ENCODE peak calls at places on chromosome 7, in six cellular contexts. One of them, this sample, is unnamed.

GRCh38 chr7:20170626-20171025 is 46.6 kb downstream of the MACC1 start:
- DNase-seq in H1: no peak
- DNase-seq in GM12878: no peak
- DNase-seq in GM12891: no peak
- DNase-seq in HepG2: no peak
- DNase-seq in K562: no peak
- DNase-seq in this sample: no peak

GRCh38 chr7:156001496-156002260 is 189.4 kb upstream of the SHH start:
- DNase-seq in H1: no peak
- DNase-seq in GM12878: no peak
- DNase-seq in GM12891: no peak
- DNase-seq in HepG2: no peak
- DNase-seq in K562: no peak
- DNase-seq in this sample: no peak

GRCh38 chr7:143954163-143954894 is at the start of gene OR2F1:
- DNase-seq in H1: no peak
- DNase-seq in GM12878: no peak
- DNase-seq in GM12891: no peak
- DNase-seq in HepG2: no peak
- DNase-seq in K562: no peak
- DNase-seq in this sample: no peak

GRCh38 chr7:73894851-73895441 is 34.0 kb downstream of the TMEM270 start:
- DNase-seq in H1: no peak
- DNase-seq in GM12878: no peak
- DNase-seq in GM12891: no peak
- DNase-seq in HepG2: no peak
- DNase-seq in K562: no peak
- DNase-seq in this sample: no peak

GRCh38 chr7:100642534-100642907 is 1.2 kb upstream of the TFR2 start:
- DNase-seq in H1: peak; percentile 88
- DNase-seq in GM12878: no peak
- DNase-seq in GM12891: peak; percentile 80
- DNase-seq in HepG2: peak; percentile 38
- DNase-seq in K562: peak; percentile 92
- DNase-seq in this sample: peak; percentile 86

GRCh38 chr7:140214075-140214684 is 37.4 kb upstream of the KDM7A start:
- DNase-seq in H1: no peak
- DNase-seq in GM12878: peak; percentile 43
- DNase-seq in GM12891: no peak
- DNase-seq in HepG2: peak; percentile 42
- DNase-seq in K562: no peak
- DNase-seq in this sample: no peak

GRCh38 chr7:124152859-124153692 is 120.2 kb upstream of the TMEM229A start:
- DNase-seq in H1: no peak
- DNase-seq in GM12878: no peak
- DNase-seq in GM12891: no peak
- DNase-seq in HepG2: peak; percentile 27
- DNase-seq in K562: peak; percentile 9
- DNase-seq in this sample: no peak

GRCh38 chr7:116327751-116328150 is 117.4 kb downstream of the TES start:
- DNase-seq in H1: no peak
- DNase-seq in GM12878: no peak
- DNase-seq in GM12891: no peak
- DNase-seq in HepG2: no peak
- DNase-seq in K562: peak; percentile 13
- DNase-seq in this sample: no peak

GRCh38 chr7:29207023-29207422 is 12.4 kb downstream of the CHN2 start:
- DNase-seq in H1: no peak
- DNase-seq in GM12878: no peak
- DNase-seq in GM12891: no peak
- DNase-seq in HepG2: no peak
- DNase-seq in K562: no peak
- DNase-seq in this sample: no peak

GRCh38 chr7:28708458-28708951 is 249.6 kb downstream of the TRIL start:
- DNase-seq in H1: no peak
- DNase-seq in GM12878: no peak
- DNase-seq in GM12891: no peak
- DNase-seq in HepG2: no peak
- DNase-seq in K562: no peak
- DNase-seq in this sample: no peak

GRCh38 chr7:130151591-130152269 is 53.5 kb downstream of the TMEM209 start:
- DNase-seq in H1: no peak
- DNase-seq in GM12878: no peak
- DNase-seq in GM12891: no peak
- DNase-seq in HepG2: no peak
- DNase-seq in K562: no peak
- DNase-seq in this sample: no peak

GRCh38 chr7:25675789-25676474 is 447.6 kb upstream of the NPVF start:
- DNase-seq in H1: no peak
- DNase-seq in GM12878: no peak
- DNase-seq in GM12891: no peak
- DNase-seq in HepG2: no peak
- DNase-seq in K562: no peak
- DNase-seq in this sample: no peak

GRCh38 chr7:98135984-98136383 is 29.3 kb downstream of the LMTK2 start:
- DNase-seq in H1: no peak
- DNase-seq in GM12878: no peak
- DNase-seq in GM12891: no peak
- DNase-seq in HepG2: no peak
- DNase-seq in K562: no peak
- DNase-seq in this sample: no peak

GRCh38 chr7:33043434-33043833 is 19.1 kb downstream of the NT5C3A start:
- DNase-seq in H1: no peak
- DNase-seq in GM12878: no peak
- DNase-seq in GM12891: no peak
- DNase-seq in HepG2: no peak
- DNase-seq in K562: peak; percentile 32
- DNase-seq in this sample: no peak

GRCh38 chr7:4738711-4739527 is 36.5 kb upstream of the AP5Z1 start:
- DNase-seq in H1: peak; percentile 51
- DNase-seq in GM12878: no peak
- DNase-seq in GM12891: no peak
- DNase-seq in HepG2: peak; percentile 77
- DNase-seq in K562: peak; percentile 92
- DNase-seq in this sample: no peak

GRCh38 chr7:76294344-76295024 is 8.0 kb upstream of the HSPB1 start:
- DNase-seq in H1: peak; percentile 87
- DNase-seq in GM12878: no peak
- DNase-seq in GM12891: no peak
- DNase-seq in HepG2: peak; percentile 65
- DNase-seq in K562: peak; percentile 86
- DNase-seq in this sample: no peak

GRCh38 chr7:74455933-74456332 is 2.2 kb downstream of the GTF2IRD1 start:
- DNase-seq in H1: no peak
- DNase-seq in GM12878: no peak
- DNase-seq in GM12891: no peak
- DNase-seq in HepG2: no peak
- DNase-seq in K562: no peak
- DNase-seq in this sample: no peak

GRCh38 chr7:99560834-99561734 is 2.6 kb downstream of the ZNF655 start:
- DNase-seq in H1: no peak
- DNase-seq in GM12878: no peak
- DNase-seq in GM12891: no peak
- DNase-seq in HepG2: no peak
- DNase-seq in K562: no peak
- DNase-seq in this sample: no peak

GRCh38 chr7:99557940-99558305 is 519 bp upstream of the ZNF655 start:
- DNase-seq in H1: no peak
- DNase-seq in GM12878: no peak
- DNase-seq in GM12891: no peak
- DNase-seq in HepG2: peak; percentile 16
- DNase-seq in K562: no peak
- DNase-seq in this sample: no peak

GRCh38 chr7:99559276-99559915 is 954 bp downstream of the ZNF655 start:
- DNase-seq in H1: no peak
- DNase-seq in GM12878: no peak
- DNase-seq in GM12891: no peak
- DNase-seq in HepG2: no peak
- DNase-seq in K562: no peak
- DNase-seq in this sample: no peak

GRCh38 chr7:99557196-99557607 is 1.2 kb upstream of the ZNF655 start:
- DNase-seq in H1: no peak
- DNase-seq in GM12878: no peak
- DNase-seq in GM12891: no peak
- DNase-seq in HepG2: no peak
- DNase-seq in K562: peak; percentile 32
- DNase-seq in this sample: no peak

DNA sequence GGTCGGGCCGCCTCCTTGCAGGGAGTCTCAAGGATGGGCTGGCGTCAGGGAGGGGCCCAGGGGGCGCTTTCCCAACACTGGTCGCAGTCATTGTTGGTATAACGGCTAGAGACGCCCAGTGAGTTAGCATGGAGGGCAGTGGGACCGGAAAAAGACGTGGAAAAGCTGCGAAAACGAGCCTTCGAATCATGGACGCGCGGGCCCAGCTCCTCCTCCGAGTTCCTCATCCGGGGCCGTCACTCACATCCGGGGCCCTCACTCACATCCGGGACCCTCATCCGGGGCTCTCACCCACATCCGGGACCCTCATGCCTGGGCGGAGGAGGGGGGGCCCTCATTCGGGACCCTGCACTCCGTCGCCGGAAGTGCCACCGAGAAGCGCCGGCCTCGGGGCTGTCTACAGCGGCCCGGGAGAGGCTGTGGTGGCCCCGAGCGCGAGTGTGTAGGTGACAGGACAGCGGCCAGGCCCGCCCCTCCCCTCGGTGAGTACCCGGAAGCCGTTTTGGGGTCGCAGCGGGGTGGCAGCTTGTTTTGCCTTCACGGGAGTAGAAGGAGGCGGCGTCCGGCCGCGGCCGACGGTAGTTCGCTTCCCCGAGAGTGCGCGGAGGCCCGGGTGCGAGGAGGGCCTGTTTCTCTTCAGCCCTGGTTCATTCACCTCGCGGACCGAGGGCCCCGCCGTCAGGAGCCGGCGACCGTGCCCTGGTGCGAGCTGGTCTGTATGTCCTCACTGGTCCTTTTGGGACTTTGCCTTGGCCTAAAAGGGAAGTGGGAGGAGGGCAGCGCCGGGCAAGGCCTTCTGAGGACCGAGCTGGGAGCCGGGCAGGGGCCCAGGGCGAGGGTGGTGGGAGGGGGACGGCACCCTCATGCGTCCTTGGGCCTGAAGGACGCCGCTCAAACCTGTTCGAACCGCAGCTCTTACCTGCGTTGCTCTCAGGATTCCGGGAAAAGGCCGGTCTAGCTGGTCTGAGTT is at the start of gene ZNF655:
- DNase-seq in H1: peak; percentile 98
- DNase-seq in GM12878: peak; percentile 53
- DNase-seq in GM12891: peak; percentile 90
- DNase-seq in HepG2: peak; percentile 90
- DNase-seq in K562: peak; percentile 97
- DNase-seq in this sample: peak; percentile 93
- TF ChIP-seq POLR2A in H1: peak; percentile 87
- TF ChIP-seq POLR2A in GM12878: peak; percentile 96
- TF ChIP-seq POLR2A in GM12891: peak; percentile 95
- TF ChIP-seq POLR2A in HepG2: peak; percentile 67
- TF ChIP-seq POLR2A in K562: peak; percentile 97
- TF ChIP-seq POLR2A in this sample: peak; percentile 91

GRCh38 chr7:92888-93672 is 99.3 kb upstream of the FAM20C start:
- DNase-seq in H1: no peak
- DNase-seq in GM12878: no peak
- DNase-seq in GM12891: no peak
- DNase-seq in HepG2: no peak
- DNase-seq in K562: no peak
- DNase-seq in this sample: no peak
- TF ChIP-seq TAF1 in H1: no peak
- TF ChIP-seq TAF1 in GM12878: no peak
- TF ChIP-seq TAF1 in GM12891: no peak
- TF ChIP-seq TAF1 in HepG2: no peak
- TF ChIP-seq TAF1 in K562: no peak
- TF ChIP-seq TAF1 in this sample: no peak

DNA sequence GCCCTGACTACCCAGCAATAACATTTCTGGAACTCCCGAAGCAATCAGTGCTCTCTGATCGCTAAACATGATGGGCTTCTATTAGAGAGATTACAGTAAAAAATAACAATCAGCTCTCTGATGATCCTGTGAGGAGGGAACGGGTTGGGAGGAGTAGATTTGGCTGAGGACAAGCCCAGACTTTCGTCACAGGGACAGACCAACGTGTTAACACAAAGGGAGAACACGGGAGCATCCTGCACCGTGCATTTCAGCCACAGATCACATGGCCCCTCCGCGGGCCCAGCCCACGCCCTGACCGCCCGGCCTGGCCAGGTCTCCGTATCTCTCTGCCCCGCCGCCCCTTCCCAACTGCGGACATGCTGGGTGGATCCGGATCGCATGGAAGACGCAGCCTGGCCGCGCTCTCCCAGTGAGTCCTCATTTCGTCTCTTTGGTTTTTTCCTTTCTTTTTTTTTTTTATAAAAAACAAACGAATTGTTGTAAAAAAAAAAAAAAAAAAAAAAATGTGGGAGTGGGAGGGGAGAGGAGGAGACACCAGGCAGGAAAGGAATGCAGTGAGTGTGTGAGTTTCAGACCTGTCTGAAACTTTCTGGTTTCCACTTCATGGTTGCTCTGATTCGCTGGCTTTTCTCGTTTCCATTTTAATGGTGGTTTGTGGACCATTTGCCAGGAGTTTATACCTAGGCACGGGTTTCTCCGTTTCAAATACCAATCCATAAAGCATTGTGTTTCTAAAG is 94.9 kb upstream of the AGBL3 start:
- DNase-seq in H1: peak; percentile 80
- DNase-seq in GM12878: no peak
- DNase-seq in GM12891: no peak
- DNase-seq in HepG2: peak; percentile 98
- DNase-seq in K562: peak; percentile 11
- DNase-seq in this sample: no peak
- TF ChIP-seq POLR2A in H1: peak; percentile 81
- TF ChIP-seq POLR2A in GM12878: no peak
- TF ChIP-seq POLR2A in GM12891: no peak
- TF ChIP-seq POLR2A in HepG2: peak; percentile 74
- TF ChIP-seq POLR2A in K562: no peak
- TF ChIP-seq POLR2A in this sample: no peak

DNA sequence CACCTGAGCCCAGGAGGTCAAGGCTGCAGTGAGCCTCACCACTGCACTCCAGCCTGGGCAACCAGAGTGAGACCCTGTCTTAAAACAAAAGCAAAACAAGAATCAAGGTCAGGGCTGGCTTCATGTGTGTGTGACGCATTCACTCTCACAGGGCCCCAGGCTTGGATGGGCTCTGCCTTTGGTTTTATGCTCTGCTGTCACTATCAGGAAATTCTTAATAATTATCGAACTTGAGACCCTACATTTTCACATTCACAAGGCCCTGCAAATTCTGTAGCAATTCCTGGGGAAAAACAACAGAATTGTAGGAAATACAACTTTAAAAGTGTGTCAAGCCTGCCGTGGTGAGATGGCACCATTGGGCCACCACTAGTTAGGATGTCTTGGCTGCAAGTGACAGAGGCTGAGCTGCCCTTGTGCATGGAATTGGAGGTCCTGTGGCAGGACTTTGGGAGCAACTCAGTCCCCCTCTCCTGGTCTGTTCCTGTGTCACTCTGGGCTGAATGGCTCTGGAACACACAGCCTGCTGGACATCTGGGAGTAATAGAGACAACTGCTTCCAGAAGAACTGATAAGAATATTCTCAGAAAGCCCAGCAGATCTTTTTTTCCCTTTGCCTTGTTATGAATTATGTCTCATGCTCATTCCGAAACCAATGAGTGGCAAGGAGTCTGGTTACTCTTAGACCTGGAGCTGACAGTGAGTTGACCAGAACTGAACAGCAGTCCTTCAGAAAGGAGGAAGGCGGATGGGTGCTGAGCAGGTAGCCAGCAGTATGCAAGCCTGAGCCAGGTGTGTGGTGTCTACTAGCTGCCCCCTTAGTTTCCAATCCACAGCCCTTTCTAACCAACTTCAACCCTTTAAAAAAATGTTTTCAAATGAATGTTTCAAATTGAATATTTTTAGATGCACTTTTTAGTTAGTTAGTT is 3.6 kb downstream of the UBE2D4 start:
- DNase-seq in H1: no peak
- DNase-seq in GM12878: no peak
- DNase-seq in GM12891: no peak
- DNase-seq in HepG2: no peak
- DNase-seq in K562: peak; percentile 43
- DNase-seq in this sample: no peak
- TF ChIP-seq TAF1 in H1: no peak
- TF ChIP-seq TAF1 in GM12878: no peak
- TF ChIP-seq TAF1 in GM12891: no peak
- TF ChIP-seq TAF1 in HepG2: no peak
- TF ChIP-seq TAF1 in K562: no peak
- TF ChIP-seq TAF1 in this sample: no peak

This sample was measured in GM12892.